ENCODE peak calls at places on chromosomes 3 and 15, in five cellular contexts. R is adrenal gland, V is A549, X is stomach, B is heart right ventricle. A is an unnamed sample. For H3K9me3, the result is how much of the 10 kb centered on the place peaks cover.

GRCh38 chr3:38453914-38454178 is 156 bp downstream of the ACVR2B start:
- DNase-seq in R (no peak), V (no peak), X (no peak), B (no peak), A (no peak)

GRCh38 chr3:187139126-187139894 is at the start of gene RPL39L:
- DNase-seq in R (peak), V (peak), X (peak), B (peak), A (peak)

GRCh38 chr3:138942271-138942670 is 4.7 kb downstream of the FOXL2 start:
- DNase-seq in R (no peak), V (no peak), X (no peak), B (no peak), A (no peak)

GRCh38 chr3:70824078-70824477 is 511.6 kb upstream of the MDFIC2 start:
- DNase-seq in R (no peak), V (no peak), X (no peak), B (no peak), A (no peak)

GRCh38 chr3:197578376-197578775 is 22.6 kb upstream of the BDH1 start:
- DNase-seq in R (no peak), V (no peak), X (no peak), B (no peak), A (no peak)

GRCh38 chr15:58770519-58770856 is 614 bp upstream of the MINDY2 start:
- DNase-seq in R (no peak), V (peak), X (no peak), B (no peak), A (no peak)

GRCh38 chr15:63052961-63053698 is 10.6 kb downstream of the TPM1 start:
- DNase-seq in R (peak), V (no peak), X (peak), B (peak), A (no peak)

GRCh38 chr3:32440481-32441350 is 49.1 kb downstream of the CMTM7 start:
- DNase-seq in R (no peak), V (no peak), X (no peak), B (no peak), A (no peak)

GRCh38 chr15:36831915-36832310 is 252.5 kb downstream of the CDIN1 start:
- DNase-seq in R (no peak), V (no peak), X (peak), B (no peak), A (no peak)

GRCh38 chr3:31943041-31943440 is 38.0 kb downstream of the OSBPL10 start:
- DNase-seq in R (no peak), V (no peak), X (no peak), B (no peak), A (no peak)

GRCh38 chr3:30286811-30287210 is 319.6 kb upstream of the TGFBR2 start:
- DNase-seq in R (no peak), V (no peak), X (no peak), B (no peak), A (no peak)

GRCh38 chr15:64009241-64009640 is 37.0 kb downstream of the DAPK2 start:
- DNase-seq in R (no peak), V (no peak), X (no peak), B (peak), A (no peak)

GRCh38 chr3:188266581-188267274 is 112.8 kb downstream of the LPP start:
- DNase-seq in R (no peak), V (no peak), X (peak), B (no peak), A (no peak)

GRCh38 chr3:135263331-135263730 is 468.3 kb downstream of the EPHB1 start:
- DNase-seq in R (no peak), V (no peak), X (no peak), B (no peak), A (no peak)

GRCh38 chr3:52437326-52438103 is 7.4 kb downstream of the SEMA3G start:
- DNase-seq in R (no peak), V (no peak), X (peak), B (no peak), A (no peak)

GRCh38 chr3:190790185-190790584 is 72.3 kb downstream of the GMNC start:
- DNase-seq in R (no peak), V (no peak), X (no peak), B (no peak), A (no peak)

GRCh38 chr3:177382944-177383343 is 185.7 kb upstream of the TBL1XR1 start:
- DNase-seq in R (no peak), V (no peak), X (no peak), B (peak), A (no peak)

GRCh38 chr3:196537319-196537984 is 22.3 kb upstream of the SMCO1 start:
- DNase-seq in R (no peak), V (no peak), X (peak), B (no peak), A (no peak)

GRCh38 chr3:139472380-139473010 is 3.8 kb downstream of the RBP2 start:
- DNase-seq in R (peak), V (no peak), X (no peak), B (no peak), A (no peak)

GRCh38 chr3:164864454-164864853 is 213.8 kb downstream of the SI start:
- DNase-seq in R (no peak), V (no peak), X (no peak), B (no peak), A (no peak)

GRCh38 chr3:183553263-183554026 is 2.1 kb downstream of the KLHL6 start:
- DNase-seq in R (no peak), V (no peak), X (no peak), B (no peak), A (no peak)

GRCh38 chr3:106573605-106574004 is 704.8 kb upstream of the CBLB start:
- DNase-seq in R (no peak), V (no peak), X (no peak), B (no peak), A (no peak)

GRCh38 chr3:187976361-187976900 is 177.5 kb upstream of the LPP start:
- DNase-seq in R (no peak), V (no peak), X (no peak), B (no peak), A (no peak)

GRCh38 chr15:51382787-51383186 is 41.3 kb downstream of the GLDN start:
- DNase-seq in R (peak), V (peak), X (no peak), B (no peak), A (no peak)

GRCh38 chr3:184362668-184363540 is 1.4 kb downstream of the POLR2H start:
- DNase-seq in R (peak), V (peak), X (peak), B (peak), A (peak)

GRCh38 chr3:115562636-115563267 is 60.6 kb upstream of the GAP43 start:
- DNase-seq in R (no peak), V (no peak), X (no peak), B (no peak), A (no peak)

GRCh38 chr3:25033407-25034029 is 394.5 kb upstream of the RARB start:
- DNase-seq in R (peak), V (peak), X (peak), B (peak), A (peak)

GRCh38 chr15:45630958-45631691 is 3.7 kb upstream of the SQOR start:
- DNase-seq in R (peak), V (no peak), X (no peak), B (no peak), A (no peak)

GRCh38 chr15:101676965-101677364 is 24.8 kb upstream of the TM2D3 start:
- DNase-seq in R (no peak), V (no peak), X (no peak), B (no peak), A (no peak)

GRCh38 chr15:73024161-73024560 is 28.1 kb upstream of the NEO1 start:
- DNase-seq in R (no peak), V (no peak), X (no peak), B (no peak), A (no peak)

GRCh38 chr15:39629376-39629775 is 48.5 kb downstream of the THBS1 start:
- DNase-seq in R (no peak), V (no peak), X (no peak), B (no peak), A (no peak)

GRCh38 chr3:105835606-105836005 is 33.2 kb downstream of the CBLB start:
- DNase-seq in R (no peak), V (no peak), X (no peak), B (no peak), A (no peak)

GRCh38 chr3:56260262-56260661 is 208.0 kb downstream of the ERC2 start:
- DNase-seq in R (no peak), V (no peak), X (no peak), B (no peak), A (no peak)

GRCh38 chr3:46490338-46491084 is 7.3 kb upstream of the RTP3 start:
- DNase-seq in R (peak), V (no peak), X (no peak), B (no peak), A (no peak)

GRCh38 chr15:79358069-79358468 is 47.2 kb downstream of the TMED3 start:
- DNase-seq in R (no peak), V (no peak), X (no peak), B (no peak), A (no peak)

GRCh38 chr3:68057637-68058320 is 403.4 kb upstream of the SUCLG2 start:
- DNase-seq in R (no peak), V (no peak), X (no peak), B (no peak), A (no peak)

GRCh38 chr15:47576921-47577474 is 140.3 kb upstream of the SEMA6D start:
- DNase-seq in R (no peak), V (no peak), X (no peak), B (no peak), A (no peak)
- H3K9me3 ChIP-seq in R (under half), V (under half), X (under half), B (under half), A (under half)

DNA sequence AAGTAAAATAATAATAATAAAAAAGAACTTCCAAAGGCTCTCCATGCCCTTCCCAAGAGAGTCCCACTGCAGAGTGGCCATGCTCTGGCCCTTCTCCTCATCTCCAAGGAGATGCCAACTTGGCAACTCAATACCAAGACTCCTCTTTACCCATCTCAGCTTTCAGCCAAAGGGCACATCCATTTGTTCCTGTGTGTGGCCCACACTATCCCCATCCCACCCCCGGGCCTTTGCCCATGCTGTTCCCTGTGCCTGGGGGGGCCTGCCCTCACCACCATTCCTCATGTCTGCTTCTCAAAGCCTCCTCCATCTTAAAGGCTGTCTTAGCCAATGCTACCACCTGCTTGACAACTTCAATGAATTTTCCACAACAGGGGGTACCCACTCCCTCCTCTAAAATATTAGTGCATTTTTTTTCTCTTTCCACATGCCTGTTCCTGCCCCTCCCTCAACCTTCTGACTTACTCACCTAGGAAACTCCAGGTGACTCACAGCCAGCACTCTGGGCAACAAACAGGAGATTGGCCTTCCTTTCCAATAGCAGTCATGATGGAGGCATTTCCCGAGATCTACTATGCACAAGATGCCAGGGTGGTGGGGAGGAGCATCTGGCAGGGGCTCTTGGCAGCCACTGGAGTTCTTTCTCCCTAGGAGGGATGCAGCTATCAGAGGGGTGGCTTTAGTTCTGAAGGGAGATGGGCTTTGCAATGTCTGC is 109.4 kb upstream of the SMAD3 start:
- DNase-seq in R (no peak), V (peak), X (no peak), B (no peak), A (no peak)
- TF ChIP-seq CTCF in R (no peak), V (no peak), X (no peak), B (no peak), A (no peak)

DNA sequence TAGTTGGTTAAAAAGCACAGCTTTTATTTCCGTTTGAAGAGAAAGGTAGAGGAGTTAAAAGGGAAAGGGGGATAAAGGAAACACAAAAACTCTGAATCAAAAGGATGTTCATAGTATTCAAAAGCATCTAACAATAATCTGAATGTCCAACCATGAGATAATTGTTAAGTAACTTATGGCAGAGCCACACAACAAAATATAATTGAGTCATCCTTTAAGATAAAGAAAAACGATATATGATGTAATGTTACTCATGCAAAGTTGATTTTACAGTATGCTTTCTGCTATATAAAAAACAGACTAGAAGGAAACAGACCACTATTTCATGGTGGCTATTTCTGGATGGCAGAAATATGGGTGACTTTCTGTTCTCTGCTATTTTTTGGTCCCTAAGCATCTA is 3.9 kb downstream of the XPC start:
- DNase-seq in R (no peak), V (no peak), X (no peak), B (no peak), A (no peak)
- H3K4me3 ChIP-seq in R (no peak), V (no peak), X (no peak), B (no peak), A (no peak)

GRCh38 chr15:25058080-25058785 is 103.4 kb downstream of the SNRPN start:
- DNase-seq in R (no peak), V (no peak), X (peak), B (no peak), A (no peak)
- H3K9me3 ChIP-seq in R (under half), V (half or more), X (half or more), B (half or more), A (half or more)

DNA sequence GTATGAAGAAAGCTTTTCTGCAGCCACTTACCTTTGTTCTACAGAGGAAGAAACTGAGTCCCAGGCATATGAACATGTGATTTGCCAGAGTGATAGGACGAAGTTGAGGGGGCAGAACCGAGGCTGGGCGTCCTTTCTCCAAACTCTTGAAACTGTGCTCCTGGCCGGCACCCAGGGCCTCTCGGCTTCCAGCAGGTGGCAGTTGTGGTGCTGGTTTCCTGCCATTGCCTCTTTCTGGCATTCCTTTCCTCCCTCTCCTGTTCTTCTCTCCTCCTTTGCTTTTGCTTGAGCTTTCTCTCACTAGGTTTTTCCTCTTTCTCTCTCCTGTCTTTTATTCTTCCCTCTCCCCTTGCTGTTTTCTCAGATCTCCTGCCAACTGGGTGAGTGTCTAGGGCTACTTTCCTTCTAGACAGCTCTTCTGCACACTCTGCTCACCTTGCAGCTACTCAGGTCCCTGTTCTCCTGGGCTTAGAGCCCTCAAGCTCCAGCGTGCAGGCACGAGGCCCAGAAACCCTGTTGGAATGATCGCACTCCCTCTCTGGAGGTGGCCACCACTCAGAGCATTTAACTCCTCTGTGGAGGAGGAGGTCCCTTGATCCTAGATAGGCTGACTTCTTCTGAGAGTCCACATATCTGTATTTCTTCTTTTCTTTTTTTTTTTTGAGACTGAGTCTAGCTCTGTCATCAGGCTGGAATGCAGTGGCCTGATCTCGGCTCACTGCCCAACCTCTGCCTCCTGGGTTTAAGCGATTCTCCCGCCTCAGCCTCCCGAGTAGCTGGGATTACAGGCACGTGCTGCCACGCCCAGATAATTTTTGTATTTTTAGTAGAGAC is 26.2 kb downstream of the TRAK1 start:
- DNase-seq in R (peak), V (peak), X (peak), B (peak), A (peak)
- TF ChIP-seq CTCF in R (peak), V (peak), X (peak), B (peak), A (peak)

A was measured in Caco-2.